ENCODE peak calls at places on chromosomes 16 and 17, in six cellular contexts. One of them, this sample, is unnamed.

GRCh38 chr17:50550661-50551432 is 3.9 kb downstream of the SPATA20 start:
- DNase-seq in OCI-LY7: peak; percentile 44
- DNase-seq in neural progenitor cell: peak; percentile 95
- DNase-seq in testis: peak; percentile 88
- DNase-seq in tibial artery: peak; percentile 84
- DNase-seq in right lobe of liver: peak; percentile 83
- DNase-seq in this sample: no peak

GRCh38 chr17:39406951-39407350 is 5.5 kb upstream of the FBXL20 start:
- DNase-seq in OCI-LY7: no peak
- DNase-seq in neural progenitor cell: no peak
- DNase-seq in testis: no peak
- DNase-seq in tibial artery: no peak
- DNase-seq in right lobe of liver: no peak
- DNase-seq in this sample: no peak

GRCh38 chr16:24861461-24861860 is 15.7 kb downstream of the SLC5A11 start:
- DNase-seq in OCI-LY7: no peak
- DNase-seq in neural progenitor cell: no peak
- DNase-seq in testis: no peak
- DNase-seq in tibial artery: no peak
- DNase-seq in right lobe of liver: no peak
- DNase-seq in this sample: no peak

GRCh38 chr17:51992864-51993413 is 165.6 kb downstream of the CA10 start:
- DNase-seq in OCI-LY7: no peak
- DNase-seq in neural progenitor cell: no peak
- DNase-seq in testis: no peak
- DNase-seq in tibial artery: no peak
- DNase-seq in right lobe of liver: no peak
- DNase-seq in this sample: no peak

GRCh38 chr16:15739940-15740339 is 89.9 kb downstream of the NDE1 start:
- DNase-seq in OCI-LY7: no peak
- DNase-seq in neural progenitor cell: no peak
- DNase-seq in testis: peak; percentile 42
- DNase-seq in tibial artery: no peak
- DNase-seq in right lobe of liver: no peak
- DNase-seq in this sample: no peak

GRCh38 chr17:81012574-81013447 is 21.2 kb downstream of the CHMP6 start:
- DNase-seq in OCI-LY7: no peak
- DNase-seq in neural progenitor cell: no peak
- DNase-seq in testis: no peak
- DNase-seq in tibial artery: no peak
- DNase-seq in right lobe of liver: no peak
- DNase-seq in this sample: no peak

GRCh38 chr17:77510133-77510796 is 369.5 kb downstream of the SEC14L1 start:
- DNase-seq in OCI-LY7: no peak
- DNase-seq in neural progenitor cell: no peak
- DNase-seq in testis: no peak
- DNase-seq in tibial artery: no peak
- DNase-seq in right lobe of liver: no peak
- DNase-seq in this sample: no peak

GRCh38 chr17:66432558-66432957 is 130.1 kb downstream of the PRKCA start:
- DNase-seq in OCI-LY7: no peak
- DNase-seq in neural progenitor cell: no peak
- DNase-seq in testis: no peak
- DNase-seq in tibial artery: no peak
- DNase-seq in right lobe of liver: no peak
- DNase-seq in this sample: no peak

GRCh38 chr17:50174444-50174843 is 8.6 kb downstream of the SGCA start:
- DNase-seq in OCI-LY7: no peak
- DNase-seq in neural progenitor cell: no peak
- DNase-seq in testis: no peak
- DNase-seq in tibial artery: no peak
- DNase-seq in right lobe of liver: peak; percentile 5
- DNase-seq in this sample: no peak

GRCh38 chr16:13873835-13874438 is 46.0 kb upstream of the ERCC4 start:
- DNase-seq in OCI-LY7: peak; percentile 23
- DNase-seq in neural progenitor cell: peak; percentile 75
- DNase-seq in testis: no peak
- DNase-seq in tibial artery: no peak
- DNase-seq in right lobe of liver: no peak
- DNase-seq in this sample: peak; percentile 14

GRCh38 chr17:5757306-5757907 is 173.1 kb upstream of the NLRP1 start:
- DNase-seq in OCI-LY7: no peak
- DNase-seq in neural progenitor cell: no peak
- DNase-seq in testis: peak; percentile 30
- DNase-seq in tibial artery: no peak
- DNase-seq in right lobe of liver: no peak
- DNase-seq in this sample: no peak

GRCh38 chr16:67165121-67166034 is 833 bp downstream of the HSF4 start:
- DNase-seq in OCI-LY7: no peak
- DNase-seq in neural progenitor cell: peak; percentile 70
- DNase-seq in testis: no peak
- DNase-seq in tibial artery: no peak
- DNase-seq in right lobe of liver: no peak
- DNase-seq in this sample: no peak

GRCh38 chr17:57021226-57021940 is 43.5 kb downstream of the SCPEP1 start:
- DNase-seq in OCI-LY7: no peak
- DNase-seq in neural progenitor cell: no peak
- DNase-seq in testis: no peak
- DNase-seq in tibial artery: peak; percentile 53
- DNase-seq in right lobe of liver: no peak
- DNase-seq in this sample: peak; percentile 57

GRCh38 chr17:72603346-72604242 is 482.8 kb downstream of the SOX9 start:
- DNase-seq in OCI-LY7: no peak
- DNase-seq in neural progenitor cell: no peak
- DNase-seq in testis: no peak
- DNase-seq in tibial artery: no peak
- DNase-seq in right lobe of liver: no peak
- DNase-seq in this sample: no peak

GRCh38 chr17:63139356-63139755 is 173.3 kb downstream of the TANC2 start:
- DNase-seq in OCI-LY7: no peak
- DNase-seq in neural progenitor cell: no peak
- DNase-seq in testis: no peak
- DNase-seq in tibial artery: no peak
- DNase-seq in right lobe of liver: no peak
- DNase-seq in this sample: no peak

GRCh38 chr17:50013079-50013478 is 18.1 kb upstream of the DLX3 start:
- DNase-seq in OCI-LY7: no peak
- DNase-seq in neural progenitor cell: no peak
- DNase-seq in testis: no peak
- DNase-seq in tibial artery: no peak
- DNase-seq in right lobe of liver: no peak
- DNase-seq in this sample: no peak

GRCh38 chr17:27494192-27495091 is 38.2 kb downstream of the KSR1 start:
- DNase-seq in OCI-LY7: no peak
- DNase-seq in neural progenitor cell: peak; percentile 69
- DNase-seq in testis: no peak
- DNase-seq in tibial artery: peak; percentile 92
- DNase-seq in right lobe of liver: peak; percentile 89
- DNase-seq in this sample: peak; percentile 65

GRCh38 chr17:18980682-18981384 is 23.7 kb downstream of the FAM83G start:
- DNase-seq in OCI-LY7: no peak
- DNase-seq in neural progenitor cell: peak; percentile 47
- DNase-seq in testis: no peak
- DNase-seq in tibial artery: no peak
- DNase-seq in right lobe of liver: no peak
- DNase-seq in this sample: no peak

GRCh38 chr16:69077251-69077650 is 28.2 kb upstream of the HAS3 start:
- DNase-seq in OCI-LY7: no peak
- DNase-seq in neural progenitor cell: no peak
- DNase-seq in testis: no peak
- DNase-seq in tibial artery: no peak
- DNase-seq in right lobe of liver: no peak
- DNase-seq in this sample: peak; percentile 65

GRCh38 chr17:16932611-16933010 is 39.3 kb downstream of the TNFRSF13B start:
- DNase-seq in OCI-LY7: no peak
- DNase-seq in neural progenitor cell: no peak
- DNase-seq in testis: no peak
- DNase-seq in tibial artery: no peak
- DNase-seq in right lobe of liver: no peak
- DNase-seq in this sample: no peak

GRCh38 chr17:17751996-17752821 is 71.0 kb downstream of the RAI1 start:
- DNase-seq in OCI-LY7: peak; percentile 96
- DNase-seq in neural progenitor cell: peak; percentile 97
- DNase-seq in testis: peak; percentile 98
- DNase-seq in tibial artery: peak; percentile 96
- DNase-seq in right lobe of liver: peak; percentile 98
- DNase-seq in this sample: peak; percentile 99

GRCh38 chr17:56230660-56231059 is 77.4 kb downstream of the ANKFN1 start:
- DNase-seq in OCI-LY7: no peak
- DNase-seq in neural progenitor cell: no peak
- DNase-seq in testis: no peak
- DNase-seq in tibial artery: peak; percentile 54
- DNase-seq in right lobe of liver: no peak
- DNase-seq in this sample: no peak

GRCh38 chr17:77892031-77892430 is 66.5 kb upstream of the TNRC6C start:
- DNase-seq in OCI-LY7: no peak
- DNase-seq in neural progenitor cell: no peak
- DNase-seq in testis: no peak
- DNase-seq in tibial artery: no peak
- DNase-seq in right lobe of liver: no peak
- DNase-seq in this sample: no peak

GRCh38 chr17:64984776-64985521 is 65.7 kb upstream of the LRRC37A3 start:
- DNase-seq in OCI-LY7: peak; percentile 61
- DNase-seq in neural progenitor cell: no peak
- DNase-seq in testis: no peak
- DNase-seq in tibial artery: no peak
- DNase-seq in right lobe of liver: no peak
- DNase-seq in this sample: no peak

GRCh38 chr17:71830916-71831315 is 289.9 kb upstream of the SOX9 start:
- DNase-seq in OCI-LY7: no peak
- DNase-seq in neural progenitor cell: peak; percentile 65
- DNase-seq in testis: no peak
- DNase-seq in tibial artery: no peak
- DNase-seq in right lobe of liver: no peak
- DNase-seq in this sample: no peak

GRCh38 chr17:78151514-78152008 is 5.4 kb downstream of the C17orf99 start:
- DNase-seq in OCI-LY7: no peak
- DNase-seq in neural progenitor cell: no peak
- DNase-seq in testis: no peak
- DNase-seq in tibial artery: no peak
- DNase-seq in right lobe of liver: no peak
- DNase-seq in this sample: no peak

GRCh38 chr16:29675811-29676643 is 3.0 kb upstream of the QPRT start:
- DNase-seq in OCI-LY7: peak; percentile 72
- DNase-seq in neural progenitor cell: peak; percentile 70
- DNase-seq in testis: no peak
- DNase-seq in tibial artery: no peak
- DNase-seq in right lobe of liver: no peak
- DNase-seq in this sample: peak; percentile 28

DNA sequence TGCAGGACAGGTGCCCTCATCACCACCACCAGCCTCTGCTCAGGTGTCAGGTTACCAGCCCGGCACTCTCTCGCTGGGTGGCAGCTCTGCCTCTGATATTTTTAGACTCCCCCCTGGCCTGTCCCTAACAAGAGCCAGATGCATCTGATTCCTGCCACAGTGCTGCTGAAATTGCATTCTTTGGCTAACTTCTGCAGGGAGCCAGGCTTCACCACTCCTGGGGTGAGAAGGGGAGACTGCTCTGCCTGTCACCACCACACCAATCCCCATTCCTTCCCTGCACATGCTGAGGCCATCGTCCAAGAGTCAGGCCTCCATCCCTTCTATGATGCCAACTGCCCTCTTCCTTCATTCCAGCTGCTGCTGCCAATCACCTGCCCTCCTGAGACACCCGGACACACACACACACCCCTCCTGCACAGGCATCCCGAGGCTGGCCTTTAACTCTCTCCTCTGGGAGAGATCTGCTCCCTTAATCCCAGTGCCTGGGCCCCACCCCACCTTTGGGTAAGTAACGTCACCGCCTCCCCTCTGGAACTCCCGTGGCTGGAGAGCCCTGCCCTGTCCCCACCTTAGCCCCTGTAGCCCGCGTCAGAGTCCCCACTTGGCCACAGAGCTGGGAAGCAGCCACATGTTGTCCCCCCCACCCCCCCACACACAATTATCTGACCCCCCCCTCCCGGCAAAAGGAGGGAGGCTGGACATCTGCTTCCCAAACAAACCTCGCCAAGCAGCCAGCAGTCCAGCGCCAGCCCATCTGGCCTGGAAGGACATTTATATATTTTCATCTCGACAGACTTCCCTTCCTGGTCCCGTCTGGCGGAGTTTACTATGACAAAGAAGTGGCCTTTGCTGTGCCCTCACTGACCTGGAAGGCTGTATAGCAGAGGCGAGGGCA is 2.8 kb downstream of the EMP2 start:
- DNase-seq in OCI-LY7: no peak
- DNase-seq in neural progenitor cell: peak; percentile 45
- DNase-seq in testis: no peak
- DNase-seq in tibial artery: no peak
- DNase-seq in right lobe of liver: no peak
- DNase-seq in this sample: no peak
- H3K27ac ChIP-seq in OCI-LY7: no peak overlapping the region
- H3K27ac ChIP-seq in neural progenitor cell: no peak overlapping the region
- H3K27ac ChIP-seq in testis: no peak overlapping the region
- H3K27ac ChIP-seq in tibial artery: peak overlapping the region; percentile 97
- H3K27ac ChIP-seq in right lobe of liver: no peak overlapping the region
- H3K27ac ChIP-seq in this sample: peak overlapping the region; percentile 6

GRCh38 chr17:75492555-75493168 is 22.7 kb downstream of the CASKIN2 start:
- DNase-seq in OCI-LY7: no peak
- DNase-seq in neural progenitor cell: no peak
- DNase-seq in testis: no peak
- DNase-seq in tibial artery: no peak
- DNase-seq in right lobe of liver: no peak
- DNase-seq in this sample: no peak

GRCh38 chr17:75489511-75489955 is 25.8 kb downstream of the CASKIN2 start:
- DNase-seq in OCI-LY7: no peak
- DNase-seq in neural progenitor cell: no peak
- DNase-seq in testis: no peak
- DNase-seq in tibial artery: no peak
- DNase-seq in right lobe of liver: no peak
- DNase-seq in this sample: no peak

GRCh38 chr17:75491680-75492079 is 23.7 kb downstream of the CASKIN2 start:
- DNase-seq in OCI-LY7: no peak
- DNase-seq in neural progenitor cell: no peak
- DNase-seq in testis: no peak
- DNase-seq in tibial artery: no peak
- DNase-seq in right lobe of liver: no peak
- DNase-seq in this sample: no peak

GRCh38 chr17:75490173-75490743 is 25.1 kb downstream of the CASKIN2 start:
- DNase-seq in OCI-LY7: no peak
- DNase-seq in neural progenitor cell: no peak
- DNase-seq in testis: no peak
- DNase-seq in tibial artery: no peak
- DNase-seq in right lobe of liver: peak; percentile 70
- DNase-seq in this sample: no peak

GRCh38 chr17:75490953-75491649 is 24.2 kb downstream of the CASKIN2 start:
- DNase-seq in OCI-LY7: no peak
- DNase-seq in neural progenitor cell: no peak
- DNase-seq in testis: no peak
- DNase-seq in tibial artery: no peak
- DNase-seq in right lobe of liver: no peak
- DNase-seq in this sample: no peak
- TF ChIP-seq CTCF in OCI-LY7: no peak
- TF ChIP-seq CTCF in neural progenitor cell: no peak
- TF ChIP-seq CTCF in testis: no peak
- TF ChIP-seq CTCF in tibial artery: no peak
- TF ChIP-seq CTCF in right lobe of liver: no peak
- TF ChIP-seq CTCF in this sample: no peak

GRCh38 chr17:41664587-41665565 is 23.8 kb upstream of the EIF1 start:
- DNase-seq in OCI-LY7: no peak
- DNase-seq in neural progenitor cell: no peak
- DNase-seq in testis: no peak
- DNase-seq in tibial artery: no peak
- DNase-seq in right lobe of liver: no peak
- DNase-seq in this sample: no peak
- H3K27ac ChIP-seq in OCI-LY7: no peak overlapping the region
- H3K27ac ChIP-seq in neural progenitor cell: no peak overlapping the region
- H3K27ac ChIP-seq in testis: no peak overlapping the region
- H3K27ac ChIP-seq in tibial artery: peak overlapping the region; percentile 80
- H3K27ac ChIP-seq in right lobe of liver: no peak overlapping the region
- H3K27ac ChIP-seq in this sample: peak overlapping the region; percentile 100

GRCh38 chr16:1763521-1764511 is 7.5 kb downstream of the NME3 start:
- DNase-seq in OCI-LY7: peak; percentile 23
- DNase-seq in neural progenitor cell: peak; percentile 82
- DNase-seq in testis: no peak
- DNase-seq in tibial artery: no peak
- DNase-seq in right lobe of liver: no peak
- DNase-seq in this sample: no peak
- TF ChIP-seq CTCF in OCI-LY7: peak; percentile 44
- TF ChIP-seq CTCF in neural progenitor cell: peak; percentile 69
- TF ChIP-seq CTCF in testis: peak; percentile 16
- TF ChIP-seq CTCF in tibial artery: no peak
- TF ChIP-seq CTCF in right lobe of liver: no peak
- TF ChIP-seq CTCF in this sample: peak; percentile 23